ENCODE peak calls at places on chromosomes 7 and 10, in nine cellular contexts. X, N, B, O, U, Y, H, Q and D are unnamed samples.

GRCh38 chr10:71782917-71783490 is 9.7 kb upstream of the VSIR start:
- DNase-seq in X (no peak), N (no peak), B (no peak), O (no peak), U (no peak), Y (no peak), H (no peak), Q (no peak), D (no peak)

GRCh38 chr10:60573342-60573741 is 183.7 kb upstream of the ANK3 start:
- DNase-seq in X (peak; percentile 20), N (no peak), B (no peak), O (no peak), U (peak; percentile 34), Y (no peak), H (no peak), Q (peak; percentile 3), D (no peak)

GRCh38 chr10:106540606-106541005 is 623.9 kb downstream of the SORCS1 start:
- DNase-seq in X (peak; percentile 38), N (no peak), B (no peak), O (no peak), U (no peak), Y (no peak), H (no peak), Q (peak; percentile 18), D (no peak)

GRCh38 chr10:86437447-86437846 is 70.9 kb upstream of the GRID1 start:
- DNase-seq in X (no peak), N (no peak), B (no peak), O (no peak), U (no peak), Y (no peak), H (no peak), Q (no peak), D (no peak)

GRCh38 chr7:80232969-80233724 is 98.5 kb downstream of the GNAI1 start:
- DNase-seq in X (no peak), N (no peak), B (no peak), O (no peak), U (no peak), Y (no peak), H (no peak), Q (no peak), D (no peak)

GRCh38 chr7:102433319-102434038 is at the start of gene ORAI2:
- DNase-seq in X (peak; percentile 39), N (peak; percentile 89), B (peak; percentile 74), O (peak; percentile 82), U (peak; percentile 84), Y (peak; percentile 50), H (peak; percentile 83), Q (peak; percentile 90), D (peak; percentile 74)

GRCh38 chr7:100676501-100677306 is 3.2 kb downstream of the GNB2 start:
- DNase-seq in X (no peak), N (peak; percentile 74), B (no peak), O (no peak), U (no peak), Y (no peak), H (no peak), Q (no peak), D (no peak)

GRCh38 chr10:42367532-42368230 is 270.7 kb downstream of the ZNF33B start:
- DNase-seq in X (peak; percentile 88), N (peak; percentile 84), B (peak; percentile 87), O (peak; percentile 85), U (no peak), Y (peak; percentile 65), H (peak; percentile 2), Q (peak; percentile 39), D (peak; percentile 88)

GRCh38 chr10:97849491-97850402 is at the start of gene GOLGA7B:
- DNase-seq in X (no peak), N (no peak), B (no peak), O (peak; percentile 43), U (peak; percentile 93), Y (no peak), H (peak; percentile 53), Q (peak; percentile 69), D (no peak)

GRCh38 chr7:74575083-74575803 is 82.3 kb upstream of the GTF2I start:
- DNase-seq in X (peak; percentile 35), N (no peak), B (no peak), O (peak; percentile 60), U (no peak), Y (no peak), H (no peak), Q (peak; percentile 69), D (no peak)

GRCh38 chr10:93992400-93993030 is 1.2 kb upstream of the PLCE1 start:
- DNase-seq in X (no peak), N (no peak), B (no peak), O (no peak), U (no peak), Y (no peak), H (no peak), Q (peak; percentile 65), D (no peak)

GRCh38 chr7:118076564-118076963 is 107.4 kb upstream of the LSM8 start:
- DNase-seq in X (no peak), N (no peak), B (no peak), O (no peak), U (no peak), Y (no peak), H (no peak), Q (no peak), D (no peak)

GRCh38 chr10:66910676-66911075 is 15.2 kb upstream of the LRRTM3 start:
- DNase-seq in X (no peak), N (no peak), B (no peak), O (no peak), U (no peak), Y (no peak), H (no peak), Q (no peak), D (no peak)

GRCh38 chr7:77467453-77467852 is 51.3 kb upstream of the GSAP start:
- DNase-seq in X (no peak), N (peak; percentile 81), B (no peak), O (no peak), U (no peak), Y (no peak), H (no peak), Q (no peak), D (no peak)

GRCh38 chr10:58475322-58476277 is 37.1 kb upstream of the BICC1 start:
- DNase-seq in X (peak; percentile 71), N (no peak), B (no peak), O (no peak), U (no peak), Y (no peak), H (no peak), Q (peak; percentile 83), D (no peak)

GRCh38 chr7:90613088-90613498 is 17.0 kb downstream of the CDK14 start:
- DNase-seq in X (no peak), N (no peak), B (no peak), O (no peak), U (no peak), Y (no peak), H (no peak), Q (peak; percentile 66), D (no peak)

GRCh38 chr7:130421685-130422084 is 19.1 kb downstream of the CEP41 start:
- DNase-seq in X (no peak), N (no peak), B (no peak), O (no peak), U (peak; percentile 14), Y (no peak), H (no peak), Q (peak; percentile 67), D (no peak)

GRCh38 chr10:122192142-122192541 is 79.0 kb upstream of the BTBD16 start:
- DNase-seq in X (no peak), N (peak; percentile 75), B (peak; percentile 56), O (no peak), U (peak; percentile 89), Y (no peak), H (no peak), Q (no peak), D (peak; percentile 29)

GRCh38 chr10:29517352-29517923 is 117.3 kb downstream of the SVIL start:
- DNase-seq in X (peak; percentile 46), N (no peak), B (no peak), O (peak; percentile 39), U (peak; percentile 59), Y (no peak), H (no peak), Q (peak; percentile 61), D (peak; percentile 12)

GRCh38 chr10:29514306-29514705 is 120.5 kb downstream of the SVIL start:
- DNase-seq in X (no peak), N (no peak), B (no peak), O (no peak), U (no peak), Y (no peak), H (no peak), Q (no peak), D (no peak)

GRCh38 chr10:29512460-29512974 is 122.3 kb downstream of the SVIL start:
- DNase-seq in X (no peak), N (no peak), B (no peak), O (no peak), U (no peak), Y (no peak), H (no peak), Q (no peak), D (no peak)
- H3K27ac ChIP-seq in X (no peak overlapping the region), N (peak overlapping the region; percentile 83), B (no peak overlapping the region), O (no peak overlapping the region), U (no peak overlapping the region), Y (no peak overlapping the region), H (no peak overlapping the region), Q (no peak overlapping the region), D (no peak overlapping the region)

DNA sequence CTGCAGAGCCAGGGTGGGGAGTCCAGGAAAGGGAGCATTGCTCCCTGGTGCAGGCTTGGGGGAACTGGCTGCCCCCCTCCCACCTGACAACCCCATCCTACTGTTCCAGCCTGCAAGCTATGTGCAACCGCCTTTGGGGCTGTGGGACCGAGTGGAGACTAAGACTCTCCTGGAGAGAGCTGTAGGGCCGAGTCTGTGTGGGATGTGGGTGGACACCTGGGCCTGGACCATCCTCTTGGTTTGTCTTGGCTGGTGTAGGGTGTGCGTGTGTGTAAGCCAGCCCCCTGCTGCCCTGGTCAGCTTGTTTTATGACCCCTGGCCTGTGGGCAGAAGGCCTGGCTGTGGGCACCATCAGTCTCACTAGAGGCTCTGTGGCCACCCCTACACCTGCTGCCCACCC is 1.6 kb upstream of the RAMP3 start:
- DNase-seq in X (no peak), N (peak; percentile 37), B (no peak), O (no peak), U (no peak), Y (no peak), H (no peak), Q (no peak), D (no peak)
- H3K27ac ChIP-seq in X (no peak overlapping the region), N (no peak overlapping the region), B (no peak overlapping the region), O (no peak overlapping the region), U (no peak overlapping the region), Y (no peak overlapping the region), H (no peak overlapping the region), Q (no peak overlapping the region), D (no peak overlapping the region)

DNA sequence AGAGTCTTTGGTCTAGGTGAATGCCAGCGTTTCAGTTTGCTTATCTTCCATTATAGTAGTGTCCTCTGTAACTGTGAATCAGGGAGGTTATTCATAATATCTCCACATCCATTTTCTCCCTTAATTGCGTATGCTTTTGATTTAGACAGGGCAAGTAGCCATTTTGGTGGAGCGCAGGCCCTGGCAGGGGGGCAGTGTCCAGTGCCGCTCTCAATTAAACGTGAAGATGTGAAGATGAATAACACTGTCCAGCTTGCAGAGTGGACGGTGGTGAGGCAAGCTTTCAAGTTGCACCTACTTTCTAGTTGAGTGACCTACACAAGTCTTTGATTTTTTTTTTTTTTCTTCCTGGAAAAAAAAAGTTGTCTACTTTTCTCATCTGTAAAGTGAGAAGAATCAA is 4.5 kb downstream of the TSPAN14 start:
- DNase-seq in X (no peak), N (no peak), B (no peak), O (no peak), U (no peak), Y (no peak), H (no peak), Q (peak; percentile 36), D (no peak)
- H3K27ac ChIP-seq in X (no peak overlapping the region), N (peak overlapping the region; percentile 43), B (peak overlapping the region; percentile 58), O (peak overlapping the region; percentile 79), U (peak overlapping the region; percentile 42), Y (peak overlapping the region; percentile 99), H (peak overlapping the region; percentile 27), Q (peak overlapping the region; percentile 65), D (no peak overlapping the region)

GRCh38 chr7:43884209-43884608 is 14.9 kb upstream of the MRPS24 start:
- DNase-seq in X (no peak), N (no peak), B (no peak), O (no peak), U (no peak), Y (no peak), H (no peak), Q (no peak), D (no peak)
- H3K27ac ChIP-seq in X (no peak overlapping the region), N (no peak overlapping the region), B (no peak overlapping the region), O (no peak overlapping the region), U (no peak overlapping the region), Y (no peak overlapping the region), H (no peak overlapping the region), Q (no peak overlapping the region), D (no peak overlapping the region)